ENCODE peak calls at places on chromosome 20, in nine cellular contexts. A is WTC11, B is dorsolateral prefrontal cortex, H is GM23338, C is left lung, X is HFFc6, J is AG10803, M is GM12865, V is upper lobe of right lung. S is an unnamed sample.

GRCh38 chr20:52747736-52748135 is 224.4 kb upstream of the TSHZ2 start:
- DNase-seq in A (peak), B (no peak), H (peak), C (no peak), X (no peak), J (peak), M (peak), V (no peak), S (no peak)

GRCh38 chr20:208937-209566 is 18.0 kb upstream of the DEFB129 start:
- DNase-seq in A (no peak), B (no peak), H (peak), C (no peak), X (peak), J (peak), M (peak), V (no peak), S (peak)

GRCh38 chr20:2524435-2525272 is 11.7 kb upstream of the TMC2 start:
- DNase-seq in A (peak), B (peak), H (peak), C (peak), X (peak), J (peak), M (peak), V (peak), S (peak)

GRCh38 chr20:57897156-57897874 is 187.5 kb upstream of the PMEPA1 start:
- DNase-seq in A (no peak), B (no peak), H (no peak), C (no peak), X (no peak), J (no peak), M (no peak), V (no peak), S (no peak)

GRCh38 chr20:48638546-48638945 is 189.3 kb downstream of the PREX1 start:
- DNase-seq in A (no peak), B (no peak), H (no peak), C (peak), X (peak), J (peak), M (peak), V (no peak), S (no peak)

GRCh38 chr20:38148328-38149102 is 16.6 kb downstream of the TGM2 start:
- DNase-seq in A (no peak), B (no peak), H (no peak), C (no peak), X (no peak), J (no peak), M (no peak), V (no peak), S (no peak)

GRCh38 chr20:1734269-1734858 is 76.8 kb upstream of the SIRPG start:
- DNase-seq in A (no peak), B (no peak), H (no peak), C (no peak), X (peak), J (peak), M (peak), V (no peak), S (no peak)

GRCh38 chr20:58891076-58891685 is 38.7 kb downstream of the GNAS start:
- DNase-seq in A (peak), B (peak), H (peak), C (peak), X (peak), J (peak), M (peak), V (peak), S (peak)

GRCh38 chr20:38698541-38698940 is 25.7 kb upstream of the SLC32A1 start:
- DNase-seq in A (no peak), B (no peak), H (no peak), C (no peak), X (no peak), J (no peak), M (no peak), V (no peak), S (no peak)

GRCh38 chr20:35108921-35109320 is 16.3 kb upstream of the TRPC4AP start:
- DNase-seq in A (no peak), B (no peak), H (no peak), C (no peak), X (no peak), J (no peak), M (no peak), V (no peak), S (no peak)

GRCh38 chr20:36170542-36171215 is 16.1 kb downstream of the EPB41L1 start:
- DNase-seq in A (no peak), B (no peak), H (no peak), C (peak), X (no peak), J (no peak), M (no peak), V (no peak), S (no peak)

GRCh38 chr20:48169650-48170049 is 384.4 kb upstream of the SULF2 start:
- DNase-seq in A (no peak), B (no peak), H (no peak), C (no peak), X (no peak), J (no peak), M (no peak), V (no peak), S (no peak)

GRCh38 chr20:15205719-15206118 is 868.3 kb upstream of the FLRT3 start:
- DNase-seq in A (no peak), B (no peak), H (no peak), C (no peak), X (no peak), J (peak), M (no peak), V (no peak), S (no peak)

GRCh38 chr20:12133553-12133952 is 215.9 kb downstream of the BTBD3 start:
- DNase-seq in A (no peak), B (no peak), H (no peak), C (no peak), X (no peak), J (no peak), M (no peak), V (no peak), S (no peak)

DNA sequence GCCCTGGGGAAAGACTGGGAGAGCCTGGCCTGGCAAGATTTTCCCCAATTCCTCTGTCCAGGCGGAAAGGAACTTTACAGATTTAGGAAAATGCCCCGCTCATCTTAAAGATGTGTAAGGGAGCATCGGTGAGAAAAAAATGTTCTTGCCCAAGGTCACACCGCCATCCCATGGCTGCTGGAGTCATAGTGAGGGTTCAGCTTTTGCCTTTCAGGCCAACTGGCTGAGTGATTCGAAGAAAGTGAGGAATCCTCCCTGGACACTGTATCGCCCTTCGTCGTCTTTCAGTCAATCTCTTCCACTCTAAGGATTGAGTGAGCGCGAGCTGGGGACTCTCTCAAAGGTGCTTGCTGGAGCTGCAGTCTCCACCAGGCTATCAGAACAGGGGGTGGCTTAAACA is 1.4 kb downstream of the WFDC2 start:
- DNase-seq in A (no peak), B (no peak), H (peak), C (no peak), X (no peak), J (no peak), M (no peak), V (no peak), S (no peak)
- TF ChIP-seq CTCF in A (no peak), B (no peak), H (peak), C (no peak), X (no peak), J (peak), M (no peak), V (no peak), S (no peak)

GRCh38 chr20:54209216-54209813 is 1.4 kb downstream of the PFDN4 start:
- DNase-seq in A (no peak), B (no peak), H (no peak), C (no peak), X (peak), J (no peak), M (no peak), V (no peak), S (no peak)
- TF ChIP-seq CTCF in A (no peak), B (no peak), H (peak), C (no peak), X (peak), J (no peak), M (no peak), V (no peak), S (no peak)

GRCh38 chr20:6819599-6819998 is 52.1 kb downstream of the BMP2 start:
- DNase-seq in A (no peak), B (no peak), H (no peak), C (no peak), X (no peak), J (no peak), M (no peak), V (no peak), S (no peak)
- TF ChIP-seq CTCF in A (no peak), B (no peak), H (peak), C (no peak), X (no peak), J (peak), M (no peak), V (peak), S (peak)

GRCh38 chr20:25197173-25197869 is 1.8 kb downstream of the ENTPD6 start:
- DNase-seq in A (no peak), B (no peak), H (peak), C (no peak), X (no peak), J (no peak), M (no peak), V (no peak), S (no peak)
- TF ChIP-seq CTCF in A (no peak), B (no peak), H (peak), C (no peak), X (no peak), J (no peak), M (no peak), V (no peak), S (no peak)

GRCh38 chr20:40945754-40946451 is 82.7 kb upstream of the TOP1 start:
- DNase-seq in A (peak), B (peak), H (peak), C (no peak), X (peak), J (peak), M (peak), V (no peak), S (peak)
- TF ChIP-seq CTCF in A (no peak), B (peak), H (peak), C (peak), X (peak), J (peak), M (peak), V (peak), S (peak)

GRCh38 chr20:42026599-42026998 is 408.4 kb upstream of the CHD6 start:
- DNase-seq in A (no peak), B (no peak), H (no peak), C (no peak), X (no peak), J (no peak), M (no peak), V (no peak), S (no peak)

GRCh38 chr20:42024653-42025052 is 406.5 kb upstream of the CHD6 start:
- DNase-seq in A (peak), B (no peak), H (no peak), C (no peak), X (no peak), J (no peak), M (peak), V (no peak), S (no peak)

DNA sequence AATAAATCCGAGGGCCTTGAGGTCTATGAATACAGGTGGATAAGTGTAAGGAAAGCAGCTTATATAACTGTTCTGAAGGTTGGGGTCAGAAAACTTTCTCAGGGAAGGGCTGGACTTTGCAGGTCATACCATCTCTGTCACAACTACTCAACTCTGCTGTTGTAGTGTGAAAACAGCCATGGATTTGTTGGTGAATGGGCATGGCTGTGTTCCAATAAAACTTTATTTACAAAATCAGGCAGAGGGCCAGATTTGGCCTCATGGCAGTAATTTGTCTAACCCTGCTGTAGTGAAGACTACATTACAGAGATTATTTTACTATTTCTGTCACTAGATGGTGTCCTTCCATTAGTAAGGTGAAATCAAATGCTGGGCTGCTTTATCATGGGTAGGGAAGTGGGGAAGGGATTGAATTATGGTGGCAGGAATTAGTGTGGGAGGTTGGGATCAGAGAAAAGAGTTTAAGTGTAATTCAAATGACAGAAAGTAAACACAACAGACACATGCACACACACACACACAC is 409.6 kb upstream of the CHD6 start:
- DNase-seq in A (no peak), B (no peak), H (no peak), C (no peak), X (no peak), J (no peak), M (no peak), V (no peak), S (no peak)
- TF ChIP-seq CTCF in A (no peak), B (no peak), H (no peak), C (no peak), X (no peak), J (no peak), M (no peak), V (no peak), S (no peak)

GRCh38 chr20:60037120-60037499 is 78.9 kb downstream of the CDH26 start:
- DNase-seq in A (no peak), B (no peak), H (peak), C (no peak), X (peak), J (peak), M (no peak), V (no peak), S (no peak)
- TF ChIP-seq CTCF in A (no peak), B (no peak), H (peak), C (no peak), X (peak), J (peak), M (no peak), V (no peak), S (no peak)

GRCh38 chr20:18380908-18381529 is 85.8 kb downstream of the DZANK1 start:
- DNase-seq in A (peak), B (no peak), H (peak), C (no peak), X (no peak), J (no peak), M (no peak), V (no peak), S (no peak)
- TF ChIP-seq CTCF in A (no peak), B (no peak), H (peak), C (no peak), X (no peak), J (no peak), M (no peak), V (no peak), S (no peak)

DNA sequence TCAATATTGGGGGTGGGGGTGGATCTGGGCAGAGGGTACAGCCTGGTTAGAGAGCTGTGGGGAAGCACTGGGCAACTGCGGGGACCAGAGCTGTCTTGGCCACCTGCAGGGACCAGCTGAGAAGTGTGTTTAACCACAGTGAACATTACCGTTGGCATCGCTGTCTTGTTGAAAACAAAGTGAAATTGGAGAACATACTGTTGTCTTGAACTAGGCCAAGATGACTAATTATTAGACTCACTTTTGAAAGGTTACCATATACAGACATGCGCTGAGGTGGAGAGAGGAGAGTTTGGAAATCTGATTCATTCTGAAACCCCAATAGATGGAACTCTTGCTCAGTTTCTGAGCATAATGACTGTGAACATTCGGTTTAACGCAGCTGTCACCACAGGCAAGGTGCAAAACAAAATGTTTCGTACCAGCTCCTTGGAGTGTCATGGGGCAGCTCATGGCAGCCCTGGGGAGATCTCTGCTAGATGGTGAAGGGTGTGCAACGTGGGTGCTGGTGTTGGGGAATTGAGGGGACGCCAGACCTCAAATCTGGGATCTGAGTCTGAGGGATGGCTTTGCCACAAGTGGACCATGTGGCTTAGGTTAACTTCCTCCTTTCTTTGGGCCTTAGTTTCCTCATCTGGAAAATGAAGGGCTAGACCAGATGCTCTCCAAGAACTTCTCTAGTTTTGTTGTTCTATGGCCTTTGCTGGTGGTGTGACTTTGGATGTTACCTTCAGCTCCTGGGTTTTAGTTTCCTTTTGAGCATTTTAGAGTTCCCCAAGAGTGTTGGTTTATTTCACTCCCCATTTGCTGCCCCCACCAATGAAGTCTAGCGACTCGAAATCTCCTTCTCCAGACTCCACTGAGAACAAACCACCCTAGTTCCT is 24.6 kb upstream of the GTSF1L start:
- DNase-seq in A (no peak), B (no peak), H (no peak), C (no peak), X (peak), J (peak), M (peak), V (no peak), S (peak)
- TF ChIP-seq CTCF in A (no peak), B (no peak), H (no peak), C (no peak), X (no peak), J (peak), M (peak), V (no peak), S (peak)

S was measured in AG09319.